ENCODE peak calls at places on chromosomes 6 and 20, in four cellular contexts. One of them, this sample, is unnamed.

GRCh38 chr6:382883-383420 is 8.6 kb upstream of the IRF4 start:
- DNase-seq in K562: no peak
- DNase-seq in SK-N-SH: no peak
- DNase-seq in HCT116: no peak
- DNase-seq in this sample: no peak

GRCh38 chr6:120378582-120379220 is 955.6 kb downstream of the TBC1D32 start:
- DNase-seq in HCT116: peak; percentile 70
- DNase-seq in K562: peak; percentile 9
- DNase-seq in SK-N-SH: peak; percentile 28
- DNase-seq in this sample: peak; percentile 72

GRCh38 chr6:81772741-81773140 is 20.3 kb upstream of the TENT5A start:
- DNase-seq in HCT116: no peak
- DNase-seq in SK-N-SH: no peak
- DNase-seq in K562: no peak
- DNase-seq in this sample: no peak

GRCh38 chr20:19483309-19483708 is 270.9 kb downstream of the SLC24A3 start:
- DNase-seq in HCT116: no peak
- DNase-seq in K562: no peak
- DNase-seq in SK-N-SH: no peak
- DNase-seq in this sample: no peak

GRCh38 chr6:87903299-87903698 is 144.3 kb upstream of the SPACA1 start:
- DNase-seq in K562: no peak
- DNase-seq in HCT116: no peak
- DNase-seq in SK-N-SH: no peak
- DNase-seq in this sample: no peak

GRCh38 chr6:139054001-139054400 is 25.5 kb downstream of the ABRACL start:
- DNase-seq in HCT116: no peak
- DNase-seq in K562: no peak
- DNase-seq in SK-N-SH: no peak
- DNase-seq in this sample: no peak

GRCh38 chr6:158323561-158323958 is 11.3 kb downstream of the TULP4 start:
- DNase-seq in HCT116: no peak
- DNase-seq in SK-N-SH: no peak
- DNase-seq in K562: no peak
- DNase-seq in this sample: no peak

GRCh38 chr20:6769953-6770831 is 2.7 kb downstream of the BMP2 start:
- DNase-seq in HCT116: no peak
- DNase-seq in K562: no peak
- DNase-seq in SK-N-SH: peak; percentile 23
- DNase-seq in this sample: no peak

GRCh38 chr20:15673206-15673605 is 900.0 kb downstream of the KIF16B start:
- DNase-seq in HCT116: no peak
- DNase-seq in K562: no peak
- DNase-seq in SK-N-SH: no peak
- DNase-seq in this sample: no peak

GRCh38 chr6:127146935-127147334 is 28.5 kb downstream of the RSPO3 start:
- DNase-seq in SK-N-SH: no peak
- DNase-seq in HCT116: no peak
- DNase-seq in K562: no peak
- DNase-seq in this sample: no peak

GRCh38 chr6:81750660-81751387 is 1.7 kb downstream of the TENT5A start:
- DNase-seq in HCT116: no peak
- DNase-seq in SK-N-SH: no peak
- DNase-seq in K562: no peak
- DNase-seq in this sample: no peak

GRCh38 chr20:12079490-12079889 is 161.8 kb downstream of the BTBD3 start:
- DNase-seq in K562: no peak
- DNase-seq in SK-N-SH: no peak
- DNase-seq in HCT116: no peak
- DNase-seq in this sample: no peak

GRCh38 chr6:159716247-159717086 is 10.8 kb upstream of the WTAP start:
- DNase-seq in SK-N-SH: no peak
- DNase-seq in HCT116: no peak
- DNase-seq in K562: no peak
- DNase-seq in this sample: no peak

GRCh38 chr6:27541212-27541931 is 68.5 kb upstream of the ZNF184 start:
- DNase-seq in K562: peak; percentile 65
- DNase-seq in HCT116: peak; percentile 68
- DNase-seq in SK-N-SH: no peak
- DNase-seq in this sample: peak; percentile 56

GRCh38 chr6:88843040-88843439 is 120.4 kb downstream of the RNGTT start:
- DNase-seq in K562: no peak
- DNase-seq in HCT116: no peak
- DNase-seq in SK-N-SH: no peak
- DNase-seq in this sample: no peak

GRCh38 chr6:106477790-106478189 is 117.3 kb downstream of the CRYBG1 start:
- DNase-seq in K562: no peak
- DNase-seq in SK-N-SH: peak; percentile 71
- DNase-seq in HCT116: no peak
- DNase-seq in this sample: no peak

GRCh38 chr6:122665929-122666328 is 55.7 kb downstream of the PKIB start:
- DNase-seq in HCT116: no peak
- DNase-seq in SK-N-SH: no peak
- DNase-seq in K562: no peak
- DNase-seq in this sample: no peak

GRCh38 chr6:142395768-142396231 is 94.0 kb downstream of the ADGRG6 start:
- DNase-seq in SK-N-SH: no peak
- DNase-seq in K562: no peak
- DNase-seq in HCT116: no peak
- DNase-seq in this sample: no peak

GRCh38 chr6:46011241-46012085 is 4.2 kb downstream of the CLIC5 start:
- DNase-seq in HCT116: no peak
- DNase-seq in K562: no peak
- DNase-seq in SK-N-SH: no peak
- DNase-seq in this sample: peak; percentile 34

GRCh38 chr6:91711518-91711917 is 1124.6 kb upstream of the MAP3K7 start:
- DNase-seq in K562: no peak
- DNase-seq in SK-N-SH: no peak
- DNase-seq in HCT116: no peak
- DNase-seq in this sample: no peak

GRCh38 chr6:83270971-83271714 is 78.0 kb downstream of the RWDD2A start:
- DNase-seq in HCT116: peak; percentile 55
- DNase-seq in K562: no peak
- DNase-seq in SK-N-SH: no peak
- DNase-seq in this sample: no peak

GRCh38 chr6:35054743-35055130 is 86.4 kb downstream of the TCP11 start:
- DNase-seq in K562: no peak
- DNase-seq in HCT116: no peak
- DNase-seq in SK-N-SH: no peak
- DNase-seq in this sample: no peak

GRCh38 chr20:37501940-37502339 is 19.1 kb upstream of the NNAT start:
- DNase-seq in SK-N-SH: no peak
- DNase-seq in HCT116: no peak
- DNase-seq in K562: no peak
- DNase-seq in this sample: no peak

GRCh38 chr20:21396921-21397340 is 395 bp downstream of the NKX2-4 start:
- DNase-seq in SK-N-SH: peak; percentile 65
- DNase-seq in K562: no peak
- DNase-seq in HCT116: no peak
- DNase-seq in this sample: no peak

GRCh38 chr20:50713677-50714101 is 17.7 kb upstream of the PARD6B start:
- DNase-seq in K562: peak; percentile 56
- DNase-seq in HCT116: no peak
- DNase-seq in SK-N-SH: no peak
- DNase-seq in this sample: no peak

GRCh38 chr20:61803903-61804804 is 261.5 kb downstream of the TAF4 start:
- DNase-seq in K562: no peak
- DNase-seq in HCT116: no peak
- DNase-seq in SK-N-SH: no peak
- DNase-seq in this sample: no peak

GRCh38 chr6:23532227-23532626 is 593.8 kb upstream of the NRSN1 start:
- DNase-seq in K562: no peak
- DNase-seq in SK-N-SH: no peak
- DNase-seq in HCT116: no peak
- DNase-seq in this sample: no peak

GRCh38 chr6:98136333-98136732 is 698.0 kb upstream of the POU3F2 start:
- DNase-seq in HCT116: no peak
- DNase-seq in K562: no peak
- DNase-seq in SK-N-SH: no peak
- DNase-seq in this sample: no peak

GRCh38 chr20:25054995-25055629 is 2.8 kb downstream of the ACSS1 start:
- DNase-seq in HCT116: no peak
- DNase-seq in SK-N-SH: no peak
- DNase-seq in K562: no peak
- DNase-seq in this sample: peak; percentile 80

GRCh38 chr6:6007311-6008113 is 787 bp upstream of the NRN1 start:
- DNase-seq in SK-N-SH: peak; percentile 68
- DNase-seq in HCT116: no peak
- DNase-seq in K562: no peak
- DNase-seq in this sample: no peak

GRCh38 chr6:25354078-25354940 is 75.1 kb downstream of the CARMIL1 start:
- DNase-seq in SK-N-SH: no peak
- DNase-seq in HCT116: no peak
- DNase-seq in K562: no peak
- DNase-seq in this sample: no peak

GRCh38 chr6:85660181-85660611 is 17.5 kb upstream of the SYNCRIP start:
- DNase-seq in K562: no peak
- DNase-seq in SK-N-SH: peak; percentile 64
- DNase-seq in HCT116: peak; percentile 72
- DNase-seq in this sample: peak; percentile 59

GRCh38 chr6:12208190-12208589 is 82.0 kb upstream of the EDN1 start:
- DNase-seq in HCT116: no peak
- DNase-seq in K562: no peak
- DNase-seq in SK-N-SH: no peak
- DNase-seq in this sample: no peak

GRCh38 chr6:112680076-112680475 is 332.9 kb downstream of the RFPL4B start:
- DNase-seq in SK-N-SH: no peak
- DNase-seq in HCT116: no peak
- DNase-seq in K562: no peak
- DNase-seq in this sample: no peak

GRCh38 chr6:2412731-2413130 is 167.3 kb upstream of the GMDS start:
- DNase-seq in HCT116: no peak
- DNase-seq in K562: no peak
- DNase-seq in SK-N-SH: no peak
- DNase-seq in this sample: no peak

DNA sequence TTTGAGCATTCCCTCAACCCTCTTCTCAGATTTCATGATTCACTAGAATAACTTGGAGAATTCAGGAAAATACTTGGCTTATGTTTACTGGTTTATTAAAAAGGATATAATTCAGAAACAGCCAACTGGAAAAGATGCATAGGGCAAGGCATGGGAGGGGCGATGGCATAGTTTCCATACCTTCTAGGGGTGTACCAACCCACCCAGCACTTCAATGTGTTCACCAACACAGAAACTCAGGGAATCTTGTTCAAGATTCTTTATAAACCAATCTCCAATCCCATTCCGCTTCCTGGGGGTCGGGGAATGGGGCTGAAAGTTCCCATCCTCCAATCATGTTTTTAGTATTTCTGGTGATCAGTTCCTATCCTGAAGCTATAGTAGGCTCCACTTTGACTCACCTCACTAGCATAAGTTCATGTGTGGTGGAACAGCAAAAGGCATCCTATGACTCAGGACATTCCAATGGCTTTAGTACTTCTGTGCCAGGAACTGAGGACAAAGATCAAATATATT is 164.4 kb downstream of the SIM1 start:
- DNase-seq in HCT116: peak; percentile 96
- DNase-seq in K562: no peak
- DNase-seq in SK-N-SH: no peak
- DNase-seq in this sample: peak; percentile 71
- TF ChIP-seq ELF1 in HCT116: no peak
- TF ChIP-seq ELF1 in K562: no peak
- TF ChIP-seq ELF1 in SK-N-SH: no peak
- TF ChIP-seq ELF1 in this sample: no peak

DNA sequence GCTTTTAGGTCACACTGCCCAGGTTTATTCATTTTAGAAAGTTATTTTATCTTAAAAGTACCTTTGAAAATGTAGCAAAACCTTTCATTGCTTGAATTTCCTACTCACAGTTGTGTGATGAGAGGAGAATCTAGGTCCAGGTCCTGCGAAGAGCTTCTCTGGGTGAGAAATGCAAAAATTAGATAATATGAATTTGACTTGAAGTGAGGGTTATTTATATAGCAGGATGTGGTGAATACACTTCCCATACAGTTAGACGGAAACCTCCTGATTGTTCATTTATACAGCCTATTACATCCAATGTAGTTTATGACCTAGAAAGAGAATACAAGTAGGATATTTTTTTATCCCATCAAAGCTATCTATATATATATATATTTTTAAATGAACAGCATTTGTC is 30.5 kb downstream of the CDKAL1 start:
- DNase-seq in HCT116: no peak
- DNase-seq in K562: no peak
- DNase-seq in SK-N-SH: no peak
- DNase-seq in this sample: no peak
- TF ChIP-seq ELF1 in HCT116: no peak
- TF ChIP-seq ELF1 in K562: no peak
- TF ChIP-seq ELF1 in SK-N-SH: no peak
- TF ChIP-seq ELF1 in this sample: no peak

DNA sequence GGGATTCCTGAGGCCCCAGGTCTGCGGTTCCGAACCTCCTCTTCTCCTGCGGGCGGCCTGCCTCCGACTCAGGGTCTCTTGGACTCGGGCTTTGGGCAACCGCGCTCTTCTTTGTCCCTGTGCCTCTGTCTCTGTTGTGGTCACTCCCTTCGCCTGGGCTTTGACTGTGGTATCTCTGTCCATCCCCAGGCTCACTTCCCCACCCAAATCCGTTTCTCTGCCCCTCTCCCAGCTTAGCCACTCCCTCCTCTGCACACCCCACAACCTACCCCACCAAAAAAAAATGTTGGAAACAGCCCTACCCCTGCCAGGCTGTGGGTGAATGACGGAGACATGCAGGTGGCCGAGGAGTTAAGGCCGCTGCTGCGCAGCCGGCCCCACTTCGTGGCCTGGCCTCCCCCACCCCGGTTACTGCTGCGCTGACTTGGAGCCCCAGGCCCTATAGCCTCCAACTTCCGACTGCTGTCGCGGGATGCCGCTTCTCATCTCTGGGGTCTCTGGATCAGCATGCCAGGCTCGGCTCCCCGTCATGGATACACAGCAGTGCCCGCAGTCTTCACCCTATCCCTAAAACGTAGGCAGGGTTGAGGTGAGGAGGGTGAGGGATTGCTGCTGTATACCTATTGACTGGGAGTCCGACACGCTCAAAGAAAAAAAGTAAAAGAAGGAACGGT is 2.7 kb upstream of the MAFB start:
- DNase-seq in HCT116: no peak
- DNase-seq in SK-N-SH: no peak
- DNase-seq in K562: no peak
- DNase-seq in this sample: no peak
- TF ChIP-seq ELF1 in HCT116: no peak
- TF ChIP-seq ELF1 in SK-N-SH: no peak
- TF ChIP-seq ELF1 in K562: no peak
- TF ChIP-seq ELF1 in this sample: no peak

GRCh38 chr6:40287296-40287820 is 299.8 kb downstream of the LRFN2 start:
- DNase-seq in K562: no peak
- DNase-seq in HCT116: no peak
- DNase-seq in SK-N-SH: no peak
- DNase-seq in this sample: no peak

GRCh38 chr6:40286721-40287120 is 300.4 kb downstream of the LRFN2 start:
- DNase-seq in SK-N-SH: no peak
- DNase-seq in K562: no peak
- DNase-seq in HCT116: no peak
- DNase-seq in this sample: no peak

GRCh38 chr6:40286027-40286426 is 301.1 kb downstream of the LRFN2 start:
- DNase-seq in K562: no peak
- DNase-seq in SK-N-SH: no peak
- DNase-seq in HCT116: no peak
- DNase-seq in this sample: no peak

GRCh38 chr6:40285535-40285934 is 301.6 kb downstream of the LRFN2 start:
- DNase-seq in HCT116: no peak
- DNase-seq in SK-N-SH: no peak
- DNase-seq in K562: no peak
- DNase-seq in this sample: no peak

GRCh38 chr6:40288919-40289318 is 298.2 kb downstream of the LRFN2 start:
- DNase-seq in HCT116: no peak
- DNase-seq in K562: no peak
- DNase-seq in SK-N-SH: no peak
- DNase-seq in this sample: no peak
- TF ChIP-seq ELF1 in HCT116: no peak
- TF ChIP-seq ELF1 in K562: no peak
- TF ChIP-seq ELF1 in SK-N-SH: no peak
- TF ChIP-seq ELF1 in this sample: no peak